ENCODE peak calls at places on chromosomes 12 and 14, in ten cellular contexts. D is endothelial cell of umbilical vein, T is foreskin fibroblast, X is lung, O is IMR-90, S is fibroblast of pulmonary artery, U is lower lobe of right lung, M is heart left ventricle, J is cardiac fibroblast, A is AG10803. R is an unnamed sample.

GRCh38 chr12:89951050-89951693 is 242.5 kb upstream of the ATP2B1 start:
- DNase-seq in M (no peak), O (peak; percentile 84), D (no peak), X (no peak), S (no peak), T (peak; percentile 84), U (no peak), A (peak; percentile 32), J (peak; percentile 50), R (no peak)

GRCh38 chr14:69079188-69079742 is 73.7 kb downstream of the DCAF5 start:
- DNase-seq in U (no peak), S (peak; percentile 88), T (peak; percentile 61), X (no peak), A (peak; percentile 88), M (no peak), D (peak; percentile 94), O (peak; percentile 88), J (peak; percentile 91), R (peak; percentile 86)

GRCh38 chr12:21852251-21852650 is 77.7 kb upstream of the KCNJ8 start:
- DNase-seq in T (peak; percentile 37), S (peak; percentile 35), A (peak; percentile 43), M (no peak), O (peak; percentile 90), J (peak; percentile 89), D (no peak), X (no peak), U (no peak), R (peak; percentile 36)

GRCh38 chr14:91399868-91400640 is 17.6 kb downstream of the CCDC88C start:
- DNase-seq in D (no peak), J (no peak), T (no peak), U (no peak), A (no peak), M (no peak), X (no peak), S (no peak), O (no peak), R (no peak)

GRCh38 chr14:70425349-70425748 is 8.5 kb upstream of the SYNJ2BP start:
- DNase-seq in J (no peak), O (no peak), X (no peak), M (peak; percentile 50), U (no peak), A (no peak), T (no peak), D (no peak), S (no peak), R (no peak)

GRCh38 chr12:43737646-43738045 is 20.9 kb downstream of the PUS7L start:
- DNase-seq in D (no peak), X (no peak), S (peak; percentile 12), O (peak; percentile 85), A (peak; percentile 25), M (no peak), T (peak; percentile 72), J (peak; percentile 77), U (no peak), R (peak; percentile 54)

GRCh38 chr14:96268426-96269358 is 12.7 kb downstream of the BDKRB1 start:
- DNase-seq in X (no peak), S (peak; percentile 92), D (no peak), O (peak; percentile 99), A (peak; percentile 94), U (no peak), T (peak; percentile 96), J (peak; percentile 92), M (peak; percentile 44), R (peak; percentile 93)

GRCh38 chr14:65560340-65561027 is 148.0 kb downstream of the FUT8 start:
- DNase-seq in J (no peak), O (peak; percentile 7), D (no peak), U (no peak), A (peak; percentile 40), T (no peak), S (no peak), M (no peak), X (no peak), R (no peak)

GRCh38 chr14:103243764-103244737 is 90.0 kb upstream of the EIF5 start:
- DNase-seq in J (no peak), U (no peak), O (no peak), D (no peak), S (peak; percentile 16), M (no peak), T (no peak), X (no peak), A (no peak), R (no peak)

DNA sequence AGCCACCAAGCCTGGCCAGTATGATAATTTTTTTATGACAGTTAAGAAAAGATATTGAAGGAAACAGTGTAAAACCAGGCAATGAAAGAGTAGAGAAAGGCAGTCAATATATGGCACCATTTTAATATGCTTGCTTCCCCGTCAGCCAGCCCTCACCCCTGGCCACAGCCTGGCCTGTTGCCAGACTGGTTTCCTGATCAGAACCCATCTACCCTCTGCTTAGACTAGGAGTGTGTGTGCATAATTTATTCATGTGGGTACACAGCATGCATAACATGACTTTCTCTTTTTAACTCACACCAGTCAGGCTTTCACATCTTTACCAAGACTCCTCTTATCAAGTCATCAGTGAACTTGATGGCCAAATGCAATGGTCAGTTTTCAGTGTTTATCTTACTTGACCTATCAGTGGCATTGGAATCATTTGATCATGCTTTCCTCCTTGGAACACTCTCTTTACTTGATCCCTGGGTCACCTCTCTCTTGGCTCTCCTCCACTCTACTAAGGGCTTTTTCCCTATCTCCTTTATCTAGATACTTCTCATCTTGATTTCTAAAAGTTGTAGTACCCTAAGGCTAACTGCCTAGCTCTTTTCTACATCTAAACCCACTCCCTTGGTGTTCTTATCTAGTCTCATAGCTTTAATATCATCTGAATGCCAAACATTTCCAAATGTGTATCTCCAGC is 10.0 kb upstream of the GPR19 start:
- DNase-seq in J (no peak), M (no peak), A (no peak), U (no peak), O (no peak), D (peak; percentile 13), S (no peak), X (no peak), T (no peak), R (no peak)
- H3K4me3 ChIP-seq in J (no peak overlapping the region), M (no peak overlapping the region), A (no peak overlapping the region), U (no peak overlapping the region), O (no peak overlapping the region), D (no peak overlapping the region), S (no peak overlapping the region), X (no peak overlapping the region), T (no peak overlapping the region), R (no peak overlapping the region)

GRCh38 chr12:48015129-48015528 is 10.9 kb upstream of the COL2A1 start:
- DNase-seq in M (no peak), S (no peak), U (no peak), J (no peak), O (no peak), T (no peak), X (no peak), D (no peak), A (no peak), R (no peak)
- TF ChIP-seq CTCF in M (no peak), S (no peak), U (no peak), J (no peak), O (no peak), T (no peak), X (no peak), D (no peak), A (no peak), R (no peak)

DNA sequence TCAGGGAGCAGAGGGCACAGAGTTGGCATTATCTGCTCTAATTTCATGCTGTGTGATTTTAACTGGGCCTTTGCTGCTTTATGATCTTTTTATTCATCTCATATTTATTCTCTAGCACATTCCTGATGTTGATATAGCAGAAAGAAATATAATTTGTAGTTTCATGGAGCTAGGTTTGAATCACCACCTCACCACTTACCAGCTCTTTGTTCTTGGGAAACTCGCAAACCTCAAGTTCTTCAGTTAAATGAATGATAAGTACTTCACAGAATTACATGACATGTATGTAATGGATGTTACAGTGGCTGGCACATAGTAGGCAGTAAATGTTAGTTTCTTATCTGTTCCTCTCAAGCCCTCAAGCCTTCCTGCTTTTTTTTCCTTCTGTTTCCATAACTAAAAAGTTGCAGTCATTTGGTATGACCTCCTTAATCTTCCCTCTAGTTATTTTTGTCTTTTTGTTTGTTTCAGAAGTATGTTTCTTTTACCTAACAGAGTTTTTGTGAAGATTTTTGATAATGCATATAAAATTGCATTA is 54.8 kb downstream of the SPATS2 start:
- DNase-seq in X (no peak), A (no peak), J (no peak), O (no peak), M (no peak), T (no peak), S (no peak), D (peak; percentile 28), U (no peak), R (no peak)
- H3K4me3 ChIP-seq in X (no peak overlapping the region), A (no peak overlapping the region), J (no peak overlapping the region), O (no peak overlapping the region), M (no peak overlapping the region), T (no peak overlapping the region), S (no peak overlapping the region), D (no peak overlapping the region), U (no peak overlapping the region), R (no peak overlapping the region)

GRCh38 chr14:63843796-63844195 is 9.0 kb upstream of the SYNE2 start:
- DNase-seq in S (no peak), T (no peak), X (no peak), O (no peak), M (no peak), A (no peak), D (no peak), U (no peak), J (no peak), R (no peak)

DNA sequence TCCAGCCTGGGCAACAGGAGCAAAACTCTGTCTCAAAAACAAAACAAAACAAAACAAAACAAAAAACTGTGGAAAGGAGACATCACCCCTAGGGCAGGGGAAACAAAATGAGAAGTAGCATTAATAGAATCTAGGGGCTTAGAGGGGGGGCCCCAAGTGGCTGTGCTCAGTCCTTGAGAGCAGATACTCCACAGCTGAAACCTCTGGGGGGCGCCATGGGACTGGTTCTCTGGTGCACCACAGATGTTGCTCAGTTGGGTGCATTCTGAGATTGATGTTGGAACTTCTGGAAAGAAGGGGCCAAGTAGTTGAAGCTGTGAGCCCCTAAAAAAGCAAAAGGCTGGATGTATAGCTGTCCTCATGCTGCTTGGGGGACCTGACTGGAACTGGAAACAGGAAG is 11.8 kb upstream of the SYNE2 start:
- DNase-seq in S (no peak), A (no peak), O (no peak), U (peak; percentile 61), D (no peak), M (peak; percentile 42), J (peak; percentile 9), X (no peak), T (no peak), R (peak; percentile 3)
- TF ChIP-seq CTCF in S (no peak), A (peak; percentile 9), O (no peak), U (peak; percentile 36), D (peak; percentile 1), M (peak; percentile 40), J (peak; percentile 5), X (peak; percentile 11), T (no peak), R (no peak)

GRCh38 chr12:75705749-75706719 is 194.6 kb upstream of the KRR1 start:
- DNase-seq in O (peak; percentile 100), A (peak; percentile 88), M (peak; percentile 52), J (peak; percentile 98), S (peak; percentile 98), X (peak; percentile 33), D (peak; percentile 98), U (no peak), T (peak; percentile 98), R (peak; percentile 98)
- H3K4me3 ChIP-seq in O (no peak overlapping the region), A (no peak overlapping the region), M (no peak overlapping the region), J (no peak overlapping the region), S (peak overlapping the region; percentile 13), X (no peak overlapping the region), D (peak overlapping the region; percentile 37), U (no peak overlapping the region), T (no peak overlapping the region), R (no peak overlapping the region)

R was measured in choroid plexus epithelial cell.